ENCODE peak calls at places on chromosomes 3 and 15, in eight cellular contexts. L is stomach, N is ovary, B is IMR-90, S is adrenal gland, W is upper lobe of left lung, K is esophagus muscularis mucosa, H is A549. P is an unnamed sample.

GRCh38 chr3:141280086-141280485 is 48.5 kb downstream of the PXYLP1 start:
- DNase-seq in K (no peak), B (peak; percentile 26), S (no peak), L (no peak), N (no peak), H (no peak), W (no peak), P (no peak)

GRCh38 chr3:184284696-184285095 is 8.9 kb downstream of the ECE2 start:
- DNase-seq in S (peak; percentile 83), B (peak; percentile 65), K (no peak), N (no peak), H (peak; percentile 71), W (no peak), L (peak; percentile 34), P (no peak)

GRCh38 chr15:68666812-68667450 is 88.1 kb downstream of the CORO2B start:
- DNase-seq in S (no peak), N (peak; percentile 16), K (no peak), B (no peak), H (no peak), W (no peak), L (no peak), P (no peak)

GRCh38 chr3:116341381-116341780 is 103.9 kb downstream of the LSAMP start:
- DNase-seq in L (no peak), H (no peak), W (no peak), N (no peak), B (no peak), K (no peak), S (no peak), P (no peak)

GRCh38 chr3:87350367-87351199 is 74.2 kb upstream of the POU1F1 start:
- DNase-seq in K (no peak), H (peak; percentile 66), W (no peak), L (no peak), S (peak; percentile 9), N (no peak), B (peak; percentile 47), P (no peak)

GRCh38 chr15:31302029-31302657 is 24.5 kb upstream of the KLF13 start:
- DNase-seq in S (peak; percentile 1), L (no peak), B (no peak), W (no peak), N (no peak), H (no peak), K (peak; percentile 55), P (no peak)

GRCh38 chr3:171783086-171783485 is 27.2 kb downstream of the PLD1 start:
- DNase-seq in B (peak; percentile 45), W (no peak), S (no peak), L (no peak), N (no peak), K (no peak), H (no peak), P (no peak)

GRCh38 chr3:110384601-110385000 is 687.0 kb upstream of the NECTIN3 start:
- DNase-seq in B (peak; percentile 84), L (no peak), K (no peak), H (peak; percentile 61), S (no peak), N (no peak), W (no peak), P (no peak)

GRCh38 chr3:90221900-90222299 is 1114.5 kb downstream of the EPHA3 start:
- DNase-seq in K (no peak), W (no peak), B (no peak), S (no peak), H (no peak), N (no peak), L (no peak), P (no peak)

GRCh38 chr15:28977377-28978010 is 91.7 kb downstream of the APBA2 start:
- DNase-seq in W (no peak), N (no peak), S (peak; percentile 76), B (peak; percentile 98), H (peak; percentile 91), K (peak; percentile 66), L (no peak), P (no peak)

GRCh38 chr15:60009124-60009523 is 5.0 kb downstream of the FOXB1 start:
- DNase-seq in K (no peak), B (no peak), S (no peak), L (no peak), W (no peak), N (no peak), H (no peak), P (no peak)

GRCh38 chr3:49616491-49616941 is 57.6 kb upstream of the APEH start:
- DNase-seq in S (no peak), K (no peak), W (no peak), H (no peak), B (peak; percentile 56), L (no peak), N (no peak), P (no peak)

GRCh38 chr15:68333775-68334470 is 56.4 kb downstream of the FEM1B start:
- DNase-seq in L (no peak), B (peak; percentile 44), K (no peak), H (peak; percentile 26), N (no peak), S (peak; percentile 74), W (peak; percentile 43), P (no peak)

GRCh38 chr15:85702321-85703230 is 92.1 kb downstream of the KLHL25 start:
- DNase-seq in K (no peak), N (no peak), W (no peak), L (no peak), B (peak; percentile 75), S (no peak), H (no peak), P (no peak)

GRCh38 chr15:85706779-85707518 is 87.8 kb downstream of the KLHL25 start:
- DNase-seq in B (peak; percentile 36), N (no peak), S (peak; percentile 28), W (peak; percentile 41), K (no peak), L (no peak), H (no peak), P (no peak)

GRCh38 chr15:85707519-85708338 is 87.0 kb downstream of the KLHL25 start:
- DNase-seq in W (no peak), B (peak; percentile 51), H (peak; percentile 30), N (no peak), L (peak; percentile 49), K (no peak), S (peak; percentile 51), P (no peak)

GRCh38 chr15:85704021-85704420 is 90.7 kb downstream of the KLHL25 start:
- DNase-seq in B (peak; percentile 29), K (no peak), N (no peak), W (no peak), H (no peak), L (no peak), S (no peak), P (no peak)

DNA sequence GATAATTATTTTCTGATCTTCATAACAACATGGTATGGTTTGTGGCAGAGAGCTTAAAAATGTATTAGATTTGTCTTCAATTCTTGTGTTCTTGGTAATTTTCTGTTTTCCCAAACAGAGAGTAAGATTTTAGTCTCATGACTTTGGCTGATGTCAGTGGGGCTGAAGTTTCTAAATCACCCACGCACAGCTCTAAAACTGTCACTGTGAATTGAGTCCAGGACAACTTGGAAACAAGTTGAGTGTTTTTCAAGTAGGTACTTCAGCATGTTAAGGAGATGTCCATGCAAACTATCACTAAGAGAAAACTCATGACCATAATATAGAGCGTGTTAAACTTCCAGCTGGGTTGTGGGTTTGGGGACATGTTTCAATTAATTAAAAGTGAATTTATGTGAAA is 90.0 kb downstream of the KLHL25 start:
- DNase-seq in K (no peak), W (no peak), L (no peak), B (no peak), S (no peak), N (no peak), H (no peak), P (no peak)
- TF ChIP-seq POLR2A in K (no peak), W (no peak), L (no peak), B (no peak), S (no peak), N (no peak), H (no peak), P (no peak)

DNA sequence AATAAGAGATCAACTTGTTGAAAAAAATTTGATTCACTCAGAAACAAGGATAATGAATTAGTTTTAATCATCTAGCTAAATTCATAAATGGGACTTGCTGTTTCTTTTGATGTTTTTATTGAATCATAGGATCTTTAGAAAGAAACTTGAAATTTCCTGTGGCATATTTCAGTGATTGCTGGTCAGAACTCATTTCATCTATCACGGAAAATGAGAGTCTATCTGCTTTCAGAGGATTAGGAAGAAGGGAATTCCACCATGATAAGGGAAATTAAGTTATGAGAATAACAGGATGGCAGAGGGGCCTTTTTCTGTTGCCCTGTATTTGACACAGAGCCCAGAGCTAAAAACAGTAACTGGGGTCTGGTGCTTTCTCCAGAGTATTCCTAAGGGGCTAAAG is 44.9 kb upstream of the CCNL1 start:
- DNase-seq in S (no peak), K (no peak), L (no peak), H (no peak), N (no peak), W (no peak), B (no peak), P (no peak)
- H3K4me3 ChIP-seq in S (no peak overlapping the region), K (no peak overlapping the region), L (no peak overlapping the region), H (no peak overlapping the region), N (no peak overlapping the region), W (no peak overlapping the region), B (no peak overlapping the region), P (no peak overlapping the region)

GRCh38 chr3:53196575-53197407 is 35.8 kb downstream of the PRKCD start:
- DNase-seq in K (no peak), N (no peak), H (peak; percentile 85), L (no peak), S (no peak), W (peak; percentile 42), B (peak; percentile 62), P (no peak)
- TF ChIP-seq POLR2A in K (no peak), N (no peak), H (no peak), L (no peak), S (no peak), W (no peak), B (no peak), P (no peak)

GRCh38 chr3:73521936-73522335 is 102.8 kb downstream of the PDZRN3 start:
- DNase-seq in N (no peak), W (no peak), S (no peak), L (no peak), H (no peak), K (no peak), B (no peak), P (no peak)
- H3K4me3 ChIP-seq in N (no peak overlapping the region), W (no peak overlapping the region), S (no peak overlapping the region), L (peak overlapping the region; percentile 29), H (no peak overlapping the region), K (peak overlapping the region; percentile 46), B (no peak overlapping the region), P (no peak overlapping the region)

GRCh38 chr15:39589815-39590644 is 9.2 kb downstream of the THBS1 start:
- DNase-seq in S (no peak), B (peak; percentile 36), L (no peak), W (no peak), K (no peak), H (no peak), N (no peak), P (no peak)

GRCh38 chr15:39591896-39592315 is 11.0 kb downstream of the THBS1 start:
- DNase-seq in L (no peak), W (no peak), K (no peak), N (no peak), B (peak; percentile 46), H (no peak), S (no peak), P (no peak)

GRCh38 chr15:39592500-39592899 is 11.6 kb downstream of the THBS1 start:
- DNase-seq in S (no peak), N (no peak), W (no peak), H (no peak), L (no peak), K (no peak), B (peak; percentile 59), P (no peak)

GRCh38 chr15:39589193-39589814 is 8.4 kb downstream of the THBS1 start:
- DNase-seq in N (no peak), B (no peak), K (no peak), S (no peak), W (no peak), H (no peak), L (no peak), P (no peak)

GRCh38 chr15:39591141-39591895 is 10.4 kb downstream of the THBS1 start:
- DNase-seq in W (no peak), K (no peak), H (no peak), L (no peak), B (peak; percentile 41), N (no peak), S (no peak), P (no peak)
- TF ChIP-seq POLR2A in W (no peak), K (no peak), H (no peak), L (no peak), B (peak; percentile 71), N (no peak), S (peak; percentile 52), P (no peak)

P was measured in tibial nerve.